ENCODE peak calls at places on chromosomes 2 and 18, in five cellular contexts. One of them, this sample, is unnamed.

GRCh38 chr2:157789161-157789720 is 86.9 kb downstream of the ACVR1 start:
- DNase-seq in HCT116: no peak
- DNase-seq in astrocyte: no peak
- DNase-seq in PC-3: no peak
- DNase-seq in fibroblast of lung: peak
- DNase-seq in this sample: no peak

GRCh38 chr2:120797421-120798289 is 62.0 kb downstream of the GLI2 start:
- DNase-seq in HCT116: no peak
- DNase-seq in astrocyte: no peak
- DNase-seq in PC-3: no peak
- DNase-seq in fibroblast of lung: no peak
- DNase-seq in this sample: no peak

GRCh38 chr2:99593692-99594427 is 104.0 kb upstream of the REV1 start:
- DNase-seq in HCT116: no peak
- DNase-seq in astrocyte: no peak
- DNase-seq in PC-3: no peak
- DNase-seq in fibroblast of lung: no peak
- DNase-seq in this sample: no peak

GRCh38 chr2:120488531-120488930 is 142.6 kb downstream of the INHBB start:
- DNase-seq in HCT116: no peak
- DNase-seq in astrocyte: no peak
- DNase-seq in PC-3: no peak
- DNase-seq in fibroblast of lung: no peak
- DNase-seq in this sample: no peak

GRCh38 chr18:41617592-41617991 is 337.4 kb upstream of the PIK3C3 start:
- DNase-seq in HCT116: no peak
- DNase-seq in astrocyte: no peak
- DNase-seq in PC-3: no peak
- DNase-seq in fibroblast of lung: no peak
- DNase-seq in this sample: no peak

GRCh38 chr2:122451040-122451439 is 695.6 kb downstream of the TSN start:
- DNase-seq in HCT116: no peak
- DNase-seq in astrocyte: no peak
- DNase-seq in PC-3: peak
- DNase-seq in fibroblast of lung: peak
- DNase-seq in this sample: no peak

GRCh38 chr18:27713037-27713726 is 463.7 kb downstream of the CDH2 start:
- DNase-seq in HCT116: no peak
- DNase-seq in astrocyte: no peak
- DNase-seq in PC-3: no peak
- DNase-seq in fibroblast of lung: no peak
- DNase-seq in this sample: no peak

GRCh38 chr2:99772766-99773331 is 283.0 kb upstream of the REV1 start:
- DNase-seq in HCT116: no peak
- DNase-seq in astrocyte: peak
- DNase-seq in PC-3: no peak
- DNase-seq in fibroblast of lung: no peak
- DNase-seq in this sample: no peak

GRCh38 chr2:227082286-227082685 is 81.7 kb downstream of the COL4A4 start:
- DNase-seq in HCT116: no peak
- DNase-seq in astrocyte: no peak
- DNase-seq in PC-3: peak
- DNase-seq in fibroblast of lung: no peak
- DNase-seq in this sample: no peak

GRCh38 chr2:42359304-42359749 is 1.7 kb downstream of the COX7A2L start:
- DNase-seq in HCT116: no peak
- DNase-seq in astrocyte: no peak
- DNase-seq in PC-3: no peak
- DNase-seq in fibroblast of lung: peak
- DNase-seq in this sample: no peak

GRCh38 chr2:9071032-9071431 is 67.5 kb upstream of the MBOAT2 start:
- DNase-seq in HCT116: peak
- DNase-seq in astrocyte: peak
- DNase-seq in PC-3: peak
- DNase-seq in fibroblast of lung: peak
- DNase-seq in this sample: no peak

GRCh38 chr2:118133916-118134315 is 45.6 kb downstream of the INSIG2 start:
- DNase-seq in HCT116: no peak
- DNase-seq in astrocyte: no peak
- DNase-seq in PC-3: no peak
- DNase-seq in fibroblast of lung: no peak
- DNase-seq in this sample: no peak

GRCh38 chr18:74724186-74724585 is 126.5 kb downstream of the ZNF407 start:
- DNase-seq in HCT116: no peak
- DNase-seq in astrocyte: peak
- DNase-seq in PC-3: no peak
- DNase-seq in fibroblast of lung: peak
- DNase-seq in this sample: no peak

GRCh38 chr2:236359426-236359825 is 95.2 kb upstream of the ASB18 start:
- DNase-seq in HCT116: no peak
- DNase-seq in astrocyte: no peak
- DNase-seq in PC-3: no peak
- DNase-seq in fibroblast of lung: no peak
- DNase-seq in this sample: no peak

GRCh38 chr2:233832869-233833812 is 21.2 kb downstream of the HJURP start:
- DNase-seq in HCT116: peak
- DNase-seq in astrocyte: peak
- DNase-seq in PC-3: peak
- DNase-seq in fibroblast of lung: peak
- DNase-seq in this sample: peak

GRCh38 chr2:128714285-128714684 is 395.6 kb upstream of the HS6ST1 start:
- DNase-seq in HCT116: no peak
- DNase-seq in astrocyte: no peak
- DNase-seq in PC-3: no peak
- DNase-seq in fibroblast of lung: no peak
- DNase-seq in this sample: no peak

GRCh38 chr2:69298261-69298660 is 88.8 kb downstream of the GFPT1 start:
- DNase-seq in HCT116: no peak
- DNase-seq in astrocyte: peak
- DNase-seq in PC-3: peak
- DNase-seq in fibroblast of lung: peak
- DNase-seq in this sample: no peak

GRCh38 chr2:195710407-195710806 is 53.4 kb downstream of the SLC39A10 start:
- DNase-seq in HCT116: no peak
- DNase-seq in astrocyte: peak
- DNase-seq in PC-3: peak
- DNase-seq in fibroblast of lung: peak
- DNase-seq in this sample: no peak

GRCh38 chr2:239305771-239306170 is 95.0 kb downstream of the HDAC4 start:
- DNase-seq in HCT116: no peak
- DNase-seq in astrocyte: no peak
- DNase-seq in PC-3: no peak
- DNase-seq in fibroblast of lung: no peak
- DNase-seq in this sample: no peak

GRCh38 chr2:239306274-239307220 is 94.3 kb downstream of the HDAC4 start:
- DNase-seq in HCT116: no peak
- DNase-seq in astrocyte: no peak
- DNase-seq in PC-3: no peak
- DNase-seq in fibroblast of lung: no peak
- DNase-seq in this sample: no peak

GRCh38 chr2:239303711-239304532 is 96.9 kb downstream of the HDAC4 start:
- DNase-seq in HCT116: no peak
- DNase-seq in astrocyte: no peak
- DNase-seq in PC-3: no peak
- DNase-seq in fibroblast of lung: no peak
- DNase-seq in this sample: no peak

GRCh38 chr2:239304533-239305221 is 96.1 kb downstream of the HDAC4 start:
- DNase-seq in HCT116: no peak
- DNase-seq in astrocyte: no peak
- DNase-seq in PC-3: no peak
- DNase-seq in fibroblast of lung: no peak
- DNase-seq in this sample: no peak

DNA sequence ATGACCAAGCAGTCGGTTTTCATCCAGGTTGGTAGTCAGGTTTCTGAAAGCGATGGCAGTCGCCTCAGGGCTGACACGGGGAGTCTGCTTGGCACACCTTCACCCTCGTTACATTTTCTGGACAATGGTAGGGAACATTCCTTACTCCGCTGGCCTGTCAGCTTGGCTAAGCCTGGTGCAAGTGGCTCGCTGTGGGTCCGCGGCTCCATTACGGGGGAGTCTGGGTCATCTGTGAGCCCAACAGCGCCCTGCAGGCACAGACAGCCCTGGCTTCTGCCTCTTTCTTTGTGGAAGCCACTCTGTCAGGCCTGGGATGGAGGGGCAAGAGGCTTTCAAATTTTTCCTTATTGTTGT is 95.6 kb downstream of the HDAC4 start:
- DNase-seq in HCT116: no peak
- DNase-seq in astrocyte: no peak
- DNase-seq in PC-3: no peak
- DNase-seq in fibroblast of lung: no peak
- DNase-seq in this sample: no peak
- H3K9ac ChIP-seq in HCT116: no peak
- H3K9ac ChIP-seq in astrocyte: no peak
- H3K9ac ChIP-seq in PC-3: no peak
- H3K9ac ChIP-seq in fibroblast of lung: no peak
- H3K9ac ChIP-seq in this sample: no peak

GRCh38 chr2:160405077-160405865 is 88.3 kb downstream of the RBMS1 start:
- DNase-seq in HCT116: no peak
- DNase-seq in astrocyte: no peak
- DNase-seq in PC-3: no peak
- DNase-seq in fibroblast of lung: no peak
- DNase-seq in this sample: no peak

GRCh38 chr2:160402997-160403979 is 90.3 kb downstream of the RBMS1 start:
- DNase-seq in HCT116: peak
- DNase-seq in astrocyte: peak
- DNase-seq in PC-3: no peak
- DNase-seq in fibroblast of lung: peak
- DNase-seq in this sample: no peak

GRCh38 chr2:160401895-160402294 is 91.7 kb downstream of the RBMS1 start:
- DNase-seq in HCT116: no peak
- DNase-seq in astrocyte: no peak
- DNase-seq in PC-3: no peak
- DNase-seq in fibroblast of lung: no peak
- DNase-seq in this sample: no peak

GRCh38 chr2:160399880-160400279 is 93.7 kb downstream of the RBMS1 start:
- DNase-seq in HCT116: no peak
- DNase-seq in astrocyte: no peak
- DNase-seq in PC-3: no peak
- DNase-seq in fibroblast of lung: no peak
- DNase-seq in this sample: no peak

GRCh38 chr2:160402498-160402897 is 91.1 kb downstream of the RBMS1 start:
- DNase-seq in HCT116: no peak
- DNase-seq in astrocyte: no peak
- DNase-seq in PC-3: no peak
- DNase-seq in fibroblast of lung: no peak
- DNase-seq in this sample: no peak
- H3K4me3 ChIP-seq in HCT116: peak
- H3K4me3 ChIP-seq in astrocyte: no peak
- H3K4me3 ChIP-seq in PC-3: no peak
- H3K4me3 ChIP-seq in fibroblast of lung: no peak
- H3K4me3 ChIP-seq in this sample: no peak

GRCh38 chr2:63048367-63049171 is 2.1 kb upstream of the OTX1 start:
- DNase-seq in HCT116: no peak
- DNase-seq in astrocyte: no peak
- DNase-seq in PC-3: no peak
- DNase-seq in fibroblast of lung: no peak
- DNase-seq in this sample: no peak
- TF ChIP-seq EZH2 in HCT116: no peak
- TF ChIP-seq EZH2 in astrocyte: peak
- TF ChIP-seq EZH2 in PC-3: no peak
- TF ChIP-seq EZH2 in fibroblast of lung: peak
- TF ChIP-seq EZH2 in this sample: no peak

DNA sequence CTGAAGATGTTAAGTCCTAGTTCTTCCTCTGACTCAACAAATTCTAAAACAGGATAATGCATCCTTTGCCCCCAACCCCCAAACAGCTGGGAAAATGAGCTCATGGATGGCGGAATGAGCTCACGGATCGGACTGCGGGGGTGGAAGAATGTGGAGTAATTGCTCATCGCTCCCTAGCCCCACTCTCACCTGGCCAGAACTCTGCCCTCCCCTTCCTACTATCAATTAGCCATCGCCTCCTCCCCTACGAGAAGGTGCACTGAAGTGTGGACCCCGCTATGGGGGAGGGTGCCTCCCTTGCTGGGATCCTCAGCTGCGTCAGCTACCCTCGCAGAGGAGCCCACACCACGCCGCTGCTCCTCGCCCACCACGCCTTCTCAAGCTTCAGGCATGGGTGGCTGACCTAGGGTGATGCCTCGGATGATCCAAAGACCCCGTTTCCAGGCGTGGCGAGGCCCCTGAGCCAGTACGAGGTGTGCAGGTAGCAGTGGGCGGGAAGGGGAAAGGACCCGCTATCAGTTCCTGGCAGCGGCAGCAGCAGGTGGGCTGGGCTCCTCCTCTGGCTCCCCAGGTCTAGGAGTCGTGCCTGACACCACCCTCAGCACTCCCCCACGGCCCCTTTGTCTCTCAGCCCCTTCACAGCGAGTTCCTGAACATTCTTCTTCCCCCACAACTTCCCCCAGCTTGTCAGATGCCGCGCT is 82.1 kb upstream of the POMC start:
- DNase-seq in HCT116: no peak
- DNase-seq in astrocyte: peak
- DNase-seq in PC-3: no peak
- DNase-seq in fibroblast of lung: peak
- DNase-seq in this sample: no peak
- H3K9ac ChIP-seq in HCT116: no peak
- H3K9ac ChIP-seq in astrocyte: peak
- H3K9ac ChIP-seq in PC-3: no peak
- H3K9ac ChIP-seq in fibroblast of lung: no peak
- H3K9ac ChIP-seq in this sample: peak

DNA sequence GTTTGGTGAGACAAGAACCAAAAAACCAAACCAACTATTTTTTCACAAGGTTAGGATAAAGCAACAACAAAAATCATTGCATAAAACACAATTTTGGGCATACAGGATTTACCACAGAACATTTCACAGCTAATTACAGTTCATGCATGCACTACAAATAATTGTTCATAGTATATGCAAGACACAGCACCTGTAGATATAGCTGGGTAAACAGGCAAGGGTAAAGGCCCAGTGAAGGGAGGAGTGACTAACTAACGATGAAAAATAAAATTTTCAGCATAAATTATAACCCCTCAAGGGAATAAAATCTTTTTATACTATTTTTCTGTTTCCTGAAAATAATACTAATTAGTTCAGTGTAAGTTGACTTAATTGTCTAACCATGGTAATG is 73.3 kb upstream of the CCDC141 start:
- DNase-seq in HCT116: no peak
- DNase-seq in astrocyte: no peak
- DNase-seq in PC-3: no peak
- DNase-seq in fibroblast of lung: no peak
- DNase-seq in this sample: no peak
- H3K4me3 ChIP-seq in HCT116: no peak
- H3K4me3 ChIP-seq in astrocyte: no peak
- H3K4me3 ChIP-seq in PC-3: no peak
- H3K4me3 ChIP-seq in fibroblast of lung: no peak
- H3K4me3 ChIP-seq in this sample: no peak

This sample was measured in SK-N-MC.